ENCODE peak calls at places on chromosomes 13 and 19, in nine cellular contexts. Z is HFFc6, L is heart right ventricle, G is NB4, E is GM20000, U is thoracic aorta, R is fibroblast of mammary gland, N is progenitor cell of endocrine pancreas, T is tibial artery. Y is an unnamed sample.

GRCh38 chr13:44498502-44498901 is 77.6 kb downstream of the TSC22D1 start:
- DNase-seq in T (no peak), E (no peak), R (no peak), G (no peak), L (no peak), U (no peak), Z (no peak), N (no peak), Y (no peak)

GRCh38 chr19:13980340-13980739 is 25.8 kb downstream of the RFX1 start:
- DNase-seq in L (no peak), E (no peak), G (no peak), U (no peak), T (no peak), N (no peak), Z (no peak), R (no peak), Y (no peak)

GRCh38 chr19:36103842-36104552 is 6.9 kb upstream of the OVOL3 start:
- DNase-seq in E (no peak), L (no peak), N (no peak), U (no peak), G (no peak), R (no peak), Z (no peak), T (no peak), Y (no peak)

GRCh38 chr13:45231722-45232121 is 30.9 kb upstream of the KCTD4 start:
- DNase-seq in T (no peak), R (peak), N (no peak), G (no peak), E (peak), L (no peak), Z (peak), U (no peak), Y (no peak)

GRCh38 chr13:62537593-62537992 is 1121.9 kb upstream of the PCDH20 start:
- DNase-seq in U (no peak), Z (no peak), G (no peak), E (no peak), T (no peak), L (no peak), R (no peak), N (no peak), Y (no peak)

GRCh38 chr13:106498571-106498970 is 36.9 kb downstream of the EFNB2 start:
- DNase-seq in N (no peak), T (no peak), G (peak), E (no peak), Z (no peak), R (no peak), U (no peak), L (no peak), Y (no peak)

GRCh38 chr13:44148159-44148929 is 225.3 kb upstream of the SERP2 start:
- DNase-seq in E (no peak), T (no peak), G (no peak), Z (no peak), R (peak), L (no peak), N (no peak), U (no peak), Y (no peak)

GRCh38 chr13:106473174-106473573 is 62.3 kb downstream of the EFNB2 start:
- DNase-seq in Z (no peak), G (no peak), T (no peak), E (no peak), N (no peak), R (no peak), U (no peak), L (peak), Y (no peak)

GRCh38 chr19:48720613-48721296 is 1.2 kb upstream of the MAMSTR start:
- DNase-seq in R (peak), N (peak), U (peak), Z (peak), L (peak), G (peak), E (peak), T (peak), Y (peak)
- TF ChIP-seq CTCF in R (no peak), N (no peak), U (no peak), Z (no peak), L (no peak), G (no peak), E (no peak), T (no peak), Y (no peak)

GRCh38 chr13:54950546-54950945 is 1921.9 kb downstream of the OLFM4 start:
- DNase-seq in T (no peak), N (no peak), U (no peak), Z (no peak), L (no peak), E (no peak), G (no peak), R (no peak), Y (no peak)
- TF ChIP-seq CTCF in T (no peak), N (peak), U (no peak), Z (no peak), L (no peak), E (no peak), G (no peak), R (no peak), Y (no peak)

GRCh38 chr13:20090349-20090748 is 70.5 kb downstream of the GJA3 start:
- DNase-seq in G (peak), L (no peak), Z (no peak), T (no peak), N (no peak), R (peak), E (no peak), U (no peak), Y (no peak)
- TF ChIP-seq CTCF in G (no peak), L (peak), Z (peak), T (no peak), N (no peak), R (no peak), E (no peak), U (no peak), Y (no peak)

DNA sequence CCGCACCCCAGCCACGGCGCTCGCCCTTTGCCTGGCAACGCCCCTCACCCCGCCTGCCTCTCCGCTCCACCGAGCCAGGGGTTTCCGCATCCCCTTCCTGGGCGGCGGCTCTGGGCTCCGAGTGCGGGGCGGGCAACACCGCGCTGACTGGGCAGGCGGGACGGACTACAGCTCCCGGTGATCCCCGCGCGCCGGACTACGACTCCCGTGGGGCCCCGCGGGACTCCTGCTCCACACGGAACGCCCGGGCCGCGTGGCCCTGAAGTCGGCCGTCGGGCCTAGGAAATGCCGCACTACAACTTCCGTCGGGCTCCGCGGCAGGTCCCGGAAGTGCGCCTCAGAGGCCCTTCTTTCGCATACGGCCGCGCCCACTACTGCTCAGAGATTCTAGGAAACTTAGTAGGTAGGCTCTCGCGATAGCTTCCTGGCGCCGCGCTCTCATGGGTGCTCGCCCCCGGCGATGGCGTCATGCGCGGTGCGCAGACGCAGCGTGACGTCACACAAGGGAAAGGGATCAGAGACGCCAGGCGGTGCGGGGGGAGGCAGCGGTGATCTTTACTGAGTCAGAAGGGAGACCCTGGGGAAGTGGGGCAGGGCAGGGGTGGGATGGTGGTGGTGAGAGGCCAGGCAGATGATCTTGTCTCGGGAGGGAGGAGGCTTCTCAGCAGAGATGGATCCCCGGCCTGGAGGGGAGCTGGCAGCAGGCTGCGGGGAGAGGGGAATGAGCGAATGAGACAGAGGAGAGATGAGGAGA is at the start of gene JOSD2:
- DNase-seq in N (peak), U (peak), G (peak), Z (peak), R (peak), T (peak), E (peak), L (peak), Y (peak)
- TF ChIP-seq CTCF in N (no peak), U (no peak), G (no peak), Z (peak), R (no peak), T (peak), E (no peak), L (no peak), Y (no peak)

DNA sequence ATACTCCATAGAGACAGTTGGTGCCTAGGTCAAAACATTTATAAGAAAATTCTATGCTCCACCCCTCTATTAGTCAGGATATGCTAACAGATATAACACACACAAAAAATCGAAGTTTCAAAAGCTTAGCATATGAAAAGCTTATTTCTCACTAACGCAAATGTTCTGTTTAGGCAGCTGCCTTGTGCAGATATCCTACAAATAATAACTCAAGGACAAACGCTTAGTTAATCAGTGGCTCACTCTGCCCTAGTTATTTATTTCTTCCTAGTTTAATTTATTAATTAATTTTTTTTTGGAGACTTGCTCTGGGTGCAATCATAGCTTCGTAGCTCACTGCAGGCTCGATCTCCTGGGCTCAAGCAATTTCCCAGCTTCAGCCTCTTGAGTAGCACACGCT is 259.7 kb upstream of the GPC6 start:
- DNase-seq in E (no peak), U (no peak), G (no peak), N (no peak), L (no peak), R (no peak), T (no peak), Z (no peak), Y (no peak)
- TF ChIP-seq CTCF in E (no peak), U (no peak), G (no peak), N (no peak), L (no peak), R (no peak), T (no peak), Z (no peak), Y (no peak)

GRCh38 chr19:45446295-45446694 is 21.5 kb upstream of the FOSB start:
- DNase-seq in E (peak), G (peak), N (no peak), L (no peak), R (peak), U (no peak), Z (no peak), T (no peak), Y (no peak)
- TF ChIP-seq CTCF in E (peak), G (peak), N (peak), L (peak), R (peak), U (no peak), Z (peak), T (no peak), Y (no peak)

Y was measured in omental fat pad.